ENCODE peak calls at places on chromosomes 2 and 18, in nine cellular contexts. S is astrocyte; H is hypothalamus; W is CD8-positive, alpha-beta memory T cell; Z is posterior cingulate gyrus; P is HFFc6; U is stimulated activated CD4-positive, alpha-beta T cell treated with anti-CD3 and anti-CD28 coated beads, Interleukin-12 subunit alpha, Interleukin-12 subunit beta, amount 100 ng/mL, for 4 hours; E is GM03348; Y is NB4. X is an unnamed sample.

GRCh38 chr2:2890246-2890645 is 487.4 kb downstream of the EIPR1 start:
- DNase-seq in S (no peak), H (no peak), W (no peak), Z (no peak), P (no peak), U (no peak), E (no peak), Y (no peak), X (peak)

GRCh38 chr2:204452464-204453023 is 92.7 kb upstream of the PARD3B start:
- DNase-seq in S (peak), H (peak), W (no peak), Z (no peak), P (peak), U (no peak), E (peak), Y (no peak), X (peak)

GRCh38 chr18:11995445-11996189 is 14.3 kb downstream of the IMPA2 start:
- DNase-seq in S (peak), H (peak), W (peak), Z (peak), P (peak), U (peak), E (peak), Y (peak), X (peak)

GRCh38 chr2:20962939-20963543 is 80.8 kb downstream of the APOB start:
- DNase-seq in S (peak), H (peak), W (peak), Z (peak), P (peak), U (peak), E (peak), Y (peak), X (peak)

GRCh38 chr2:174485763-174486613 is 841 bp downstream of the GPR155 start:
- DNase-seq in S (peak), H (no peak), W (peak), Z (peak), P (peak), U (peak), E (peak), Y (peak), X (peak)

GRCh38 chr2:216539791-216540241 is 41.2 kb downstream of the RPL37A start:
- DNase-seq in S (no peak), H (no peak), W (no peak), Z (no peak), P (peak), U (no peak), E (no peak), Y (no peak), X (no peak)

GRCh38 chr2:237414056-237414661 is at the start of gene COL6A3:
- DNase-seq in S (peak), H (no peak), W (no peak), Z (no peak), P (peak), U (no peak), E (peak), Y (no peak), X (no peak)

GRCh38 chr18:33820517-33821368 is 242.7 kb downstream of the ASXL3 start:
- DNase-seq in S (no peak), H (no peak), W (no peak), Z (no peak), P (no peak), U (no peak), E (no peak), Y (no peak), X (peak)

GRCh38 chr2:169077674-169078240 is 8.4 kb downstream of the DHRS9 start:
- DNase-seq in S (no peak), H (no peak), W (no peak), Z (no peak), P (no peak), U (no peak), E (no peak), Y (peak), X (no peak)

GRCh38 chr18:61703508-61703907 is 189.3 kb downstream of the RNF152 start:
- DNase-seq in S (peak), H (no peak), W (no peak), Z (no peak), P (peak), U (no peak), E (peak), Y (no peak), X (no peak)

GRCh38 chr2:1581965-1582625 is 162.2 kb downstream of the PXDN start:
- DNase-seq in S (no peak), H (no peak), W (no peak), Z (no peak), P (no peak), U (no peak), E (peak), Y (no peak), X (peak)

GRCh38 chr2:30675758-30676157 is 131.5 kb downstream of the CAPN13 start:
- DNase-seq in S (no peak), H (no peak), W (no peak), Z (no peak), P (no peak), U (no peak), E (peak), Y (no peak), X (no peak)

GRCh38 chr18:23618862-23619387 is 32.6 kb upstream of the NPC1 start:
- DNase-seq in S (no peak), H (no peak), W (no peak), Z (no peak), P (no peak), U (no peak), E (no peak), Y (peak), X (peak)